ENCODE peak calls at places on chromosomes 16 and 17, in six cellular contexts. G is body of pancreas; E is CD4-positive, alpha-beta memory T cell; S is bronchial epithelial cell; Z is HCT116; Q is GM23338. H is an unnamed sample.
A peak's percentile ranks its signal among the peaks of the same experiment; 100 is the strongest.

GRCh38 chr16:66844009-66844341 is 239 bp upstream of the CA7 start:
- DNase-seq in G (no peak), E (no peak), S (no peak), Z (no peak), Q (peak; percentile 73), H (no peak)

GRCh38 chr17:34146440-34147043 is 108.5 kb upstream of the CCL2 start:
- DNase-seq in G (peak; percentile 74), E (peak; percentile 32), S (peak; percentile 31), Z (no peak), Q (peak; percentile 88), H (peak; percentile 41)

GRCh38 chr17:76405967-76406647 is 21.7 kb downstream of the SPHK1 start:
- DNase-seq in G (peak; percentile 73), E (no peak), S (no peak), Z (no peak), Q (no peak), H (peak; percentile 71)

GRCh38 chr16:27632267-27632666 is 82.3 kb downstream of the KATNIP start:
- DNase-seq in G (no peak), E (no peak), S (no peak), Z (no peak), Q (no peak), H (no peak)

GRCh38 chr17:75589919-75590303 is 2.3 kb downstream of the MYO15B start:
- DNase-seq in G (no peak), E (no peak), S (no peak), Z (no peak), Q (no peak), H (no peak)

GRCh38 chr17:32609085-32609484 is 122.3 kb downstream of the CDK5R1 start:
- DNase-seq in G (peak; percentile 64), E (peak; percentile 67), S (peak; percentile 52), Z (peak; percentile 31), Q (no peak), H (no peak)

GRCh38 chr17:1779571-1780074 is 17.8 kb downstream of the SERPINF1 start:
- DNase-seq in G (peak; percentile 66), E (no peak), S (peak; percentile 83), Z (no peak), Q (no peak), H (peak; percentile 89)

GRCh38 chr17:2347805-2348685 is 10.7 kb downstream of the SGSM2 start:
- DNase-seq in G (peak; percentile 65), E (no peak), S (peak; percentile 75), Z (no peak), Q (peak; percentile 98), H (no peak)

GRCh38 chr17:78645421-78646295 is 68.5 kb upstream of the DNAH17 start:
- DNase-seq in G (peak; percentile 84), E (peak; percentile 54), S (peak; percentile 5), Z (no peak), Q (peak; percentile 20), H (peak; percentile 74)

GRCh38 chr16:1048442-1049112 is 24.0 kb upstream of the SSTR5 start:
- DNase-seq in G (peak; percentile 53), E (no peak), S (no peak), Z (no peak), Q (peak; percentile 93), H (no peak)

GRCh38 chr17:15963670-15964110 is 18.8 kb downstream of the ADORA2B start:
- DNase-seq in G (no peak), E (no peak), S (peak; percentile 85), Z (peak; percentile 96), Q (no peak), H (no peak)

GRCh38 chr17:63279498-63280230 is 166.4 kb downstream of the CYB561 start:
- DNase-seq in G (no peak), E (no peak), S (peak; percentile 79), Z (no peak), Q (no peak), H (no peak)

GRCh38 chr17:39938140-39938869 is 10.8 kb downstream of the LRRC3C start:
- DNase-seq in G (no peak), E (no peak), S (no peak), Z (no peak), Q (no peak), H (no peak)

GRCh38 chr17:4858068-4858879 is 25.1 kb downstream of the MINK1 start:
- DNase-seq in G (peak; percentile 16), E (no peak), S (peak; percentile 40), Z (no peak), Q (peak; percentile 70), H (no peak)

GRCh38 chr17:48198950-48199541 is 91.5 kb downstream of the SNX11 start:
- DNase-seq in G (no peak), E (no peak), S (no peak), Z (no peak), Q (no peak), H (no peak)
- H3K4me3 ChIP-seq in G (peak overlapping the region; percentile 7), E (no peak overlapping the region), S (no peak overlapping the region), Z (no peak overlapping the region), Q (no peak overlapping the region), H (no peak overlapping the region)

GRCh38 chr16:89505204-89506112 is 2.7 kb upstream of the SPG7 start:
- DNase-seq in G (peak; percentile 95), E (peak; percentile 86), S (peak; percentile 89), Z (peak; percentile 95), Q (no peak), H (peak; percentile 80)

GRCh38 chr16:89506791-89507191 is 1.4 kb upstream of the SPG7 start:
- DNase-seq in G (no peak), E (no peak), S (no peak), Z (no peak), Q (no peak), H (no peak)

GRCh38 chr16:89507219-89507833 is 877 bp upstream of the SPG7 start:
- DNase-seq in G (no peak), E (peak; percentile 31), S (no peak), Z (no peak), Q (no peak), H (peak; percentile 80)

GRCh38 chr16:89507834-89508590 is at the start of gene SPG7:
- DNase-seq in G (peak; percentile 84), E (peak; percentile 96), S (peak; percentile 70), Z (peak; percentile 66), Q (peak; percentile 91), H (peak; percentile 85)

DNA sequence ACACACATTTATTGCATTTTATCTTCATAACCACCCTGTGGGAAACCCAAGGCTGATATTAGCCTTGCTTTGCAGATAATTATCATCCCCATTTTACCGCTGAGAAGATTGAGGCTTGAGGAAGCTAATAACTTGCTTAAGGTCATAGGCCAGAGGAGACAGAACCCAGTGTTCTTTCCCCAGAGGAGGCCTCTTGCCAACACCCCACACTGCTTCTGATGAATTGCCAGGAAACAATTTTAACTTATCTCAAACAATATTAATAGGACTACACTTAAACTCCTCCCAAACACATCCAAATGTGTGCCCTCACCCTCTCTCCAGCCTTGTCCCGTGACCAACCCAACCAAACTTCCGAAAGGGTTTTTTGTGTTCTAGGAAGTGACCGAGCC is 2.1 kb upstream of the SPG7 start:
- DNase-seq in G (no peak), E (no peak), S (no peak), Z (no peak), Q (no peak), H (no peak)
- H3K4me3 ChIP-seq in G (no peak overlapping the region), E (peak overlapping the region; percentile 27), S (no peak overlapping the region), Z (peak overlapping the region; percentile 37), Q (no peak overlapping the region), H (peak overlapping the region; percentile 15)

DNA sequence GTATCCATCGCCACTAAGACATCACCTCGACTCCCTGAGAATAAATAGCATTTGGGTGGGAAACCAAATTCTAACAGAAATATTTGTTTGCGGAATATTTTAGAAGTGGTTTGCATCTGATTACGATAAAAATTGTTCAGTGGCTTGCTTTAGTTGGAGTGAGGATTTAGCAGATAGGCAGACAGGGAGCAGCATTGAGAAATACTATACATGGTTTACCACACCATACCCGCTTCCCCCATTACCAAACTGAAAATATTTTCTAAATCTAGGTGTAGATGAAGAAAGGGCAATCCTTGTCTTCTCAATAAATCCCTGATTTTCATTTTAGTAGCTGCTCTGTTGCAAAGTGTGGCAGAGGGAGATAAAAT is 895 bp upstream of the BAHCC1 start:
- DNase-seq in G (no peak), E (no peak), S (no peak), Z (no peak), Q (no peak), H (no peak)
- H3K4me3 ChIP-seq in G (no peak overlapping the region), E (no peak overlapping the region), S (no peak overlapping the region), Z (peak overlapping the region; percentile 39), Q (peak overlapping the region; percentile 50), H (peak overlapping the region; percentile 97)

DNA sequence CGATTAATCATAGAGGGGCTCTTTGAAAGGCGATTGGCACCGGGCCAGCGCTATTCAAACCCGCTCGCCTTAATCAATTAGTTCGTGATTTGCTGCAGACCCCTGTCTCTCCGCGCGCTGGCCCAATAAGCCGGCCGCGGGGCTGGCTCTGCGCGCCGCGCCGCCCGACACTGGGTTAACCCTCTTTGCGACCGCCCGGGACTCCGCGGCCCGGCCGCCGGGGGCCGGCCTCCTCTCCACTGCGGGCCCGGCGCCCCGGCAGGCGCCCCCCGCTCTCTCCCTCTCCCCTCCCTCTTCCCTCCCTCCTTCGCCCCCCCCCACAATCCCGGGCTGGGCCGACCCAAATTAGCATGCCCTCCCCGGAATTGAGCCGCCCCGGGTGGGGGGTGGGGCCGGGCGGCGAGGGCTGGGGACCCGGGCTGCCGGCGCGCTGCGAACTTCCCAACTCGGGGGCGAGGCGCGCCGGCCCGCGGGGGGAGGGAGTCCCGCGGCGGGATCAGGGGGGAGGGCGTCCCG is 423 bp upstream of the SALL1 start:
- DNase-seq in G (peak; percentile 21), E (no peak), S (no peak), Z (no peak), Q (peak; percentile 92), H (no peak)
- H3K4me3 ChIP-seq in G (no peak overlapping the region), E (no peak overlapping the region), S (no peak overlapping the region), Z (no peak overlapping the region), Q (peak overlapping the region; percentile 94), H (peak overlapping the region; percentile 75)

GRCh38 chr16:31674686-31675085 is 147.0 kb downstream of the AHSP start:
- DNase-seq in G (no peak), E (no peak), S (no peak), Z (no peak), Q (no peak), H (no peak)
- H3K4me3 ChIP-seq in G (no peak overlapping the region), E (no peak overlapping the region), S (no peak overlapping the region), Z (no peak overlapping the region), Q (no peak overlapping the region), H (no peak overlapping the region)

H was measured in coronary artery.